ENCODE peak calls at places on chromosomes 12 and 14, in four cellular contexts. K is WTC11, L is H1, X is K562. J is an unnamed sample.

GRCh38 chr14:93880025-93880820 is 46.9 kb upstream of the FAM181A start:
- DNase-seq in K (no peak), L (no peak), X (no peak), J (no peak)

GRCh38 chr14:88364710-88365413 is 20.6 kb upstream of the SPATA7 start:
- DNase-seq in K (peak; percentile 28), L (no peak), X (no peak), J (no peak)

GRCh38 chr12:5447329-5447728 is 15.4 kb downstream of the NTF3 start:
- DNase-seq in K (no peak), L (no peak), X (no peak), J (no peak)

GRCh38 chr14:91354221-91354916 is 63.3 kb downstream of the CCDC88C start:
- DNase-seq in K (no peak), L (no peak), X (no peak), J (no peak)

GRCh38 chr14:77988966-77989365 is 181.2 kb upstream of the NRXN3 start:
- DNase-seq in K (no peak), L (no peak), X (no peak), J (no peak)

GRCh38 chr12:106108187-106108816 is 30.5 kb downstream of the NUAK1 start:
- DNase-seq in K (peak; percentile 43), L (no peak), X (no peak), J (no peak)

GRCh38 chr14:100438678-100439592 is 115.8 kb downstream of the SLC25A47 start:
- DNase-seq in K (no peak), L (no peak), X (no peak), J (no peak)

GRCh38 chr12:64679487-64679983 is 69.2 kb downstream of the RASSF3 start:
- DNase-seq in K (no peak), L (no peak), X (peak; percentile 65), J (peak; percentile 52)

GRCh38 chr14:92589213-92589852 is 75.8 kb downstream of the RIN3 start:
- DNase-seq in K (no peak), L (no peak), X (no peak), J (no peak)

GRCh38 chr12:25377475-25378179 is 126.9 kb upstream of the KRAS start:
- DNase-seq in K (no peak), L (no peak), X (no peak), J (no peak)

GRCh38 chr14:81594012-81594411 is 60.4 kb upstream of the SEL1L start:
- DNase-seq in K (no peak), L (no peak), X (no peak), J (no peak)
- TF ChIP-seq TEAD4 in K (no peak), L (no peak), X (no peak), J (no peak)

GRCh38 chr12:50727466-50727865 is 36.4 kb upstream of the ATF1 start:
- DNase-seq in K (no peak), L (no peak), X (no peak), J (no peak)

GRCh38 chr12:50728841-50729240 is 35.1 kb upstream of the ATF1 start:
- DNase-seq in K (no peak), L (no peak), X (no peak), J (no peak)

GRCh38 chr12:50723870-50724269 is 40.0 kb upstream of the ATF1 start:
- DNase-seq in K (no peak), L (no peak), X (no peak), J (no peak)

GRCh38 chr12:50728417-50728816 is 35.5 kb upstream of the ATF1 start:
- DNase-seq in K (no peak), L (no peak), X (no peak), J (no peak)

DNA sequence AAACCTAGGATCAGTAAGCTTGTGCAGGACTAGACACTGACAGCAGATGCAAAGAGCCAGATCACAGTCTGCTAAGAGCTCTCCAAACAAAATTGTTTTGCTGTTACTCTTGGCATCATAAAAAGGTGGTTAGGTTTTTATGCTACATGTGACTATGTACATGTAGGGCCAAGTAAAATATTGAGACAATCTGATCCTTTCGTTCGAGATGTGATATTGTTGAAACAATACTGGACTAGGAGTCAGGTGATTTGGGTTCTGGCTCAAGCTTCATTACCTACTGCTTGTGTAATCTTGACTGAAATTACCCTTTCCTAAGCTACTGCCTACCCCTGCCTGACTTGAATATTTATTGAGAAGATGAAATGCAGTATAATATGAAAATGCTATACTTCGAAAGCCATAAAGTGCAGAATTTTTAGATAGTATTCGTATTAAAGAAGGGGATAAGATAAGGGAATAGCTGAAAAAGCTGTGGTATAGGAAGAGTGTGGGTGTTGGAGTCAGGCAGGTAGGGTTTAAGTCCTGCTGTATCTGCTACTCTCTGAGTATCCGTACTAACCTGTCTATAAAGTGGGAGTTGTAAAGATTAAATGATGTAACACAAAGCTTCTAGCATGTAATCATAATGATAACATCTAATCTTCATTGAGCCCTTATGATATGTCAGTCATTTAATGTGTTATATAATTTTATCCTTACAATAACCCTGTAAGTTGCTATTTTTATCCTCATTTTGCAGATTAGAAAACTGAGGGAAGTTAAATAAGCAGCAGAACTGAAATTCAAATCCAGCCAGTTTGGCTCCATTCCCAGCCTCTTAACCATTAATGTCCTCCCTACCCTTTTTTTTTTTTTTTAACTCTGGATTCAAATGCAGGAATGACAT is 38.6 kb upstream of the ATF1 start:
- DNase-seq in K (no peak), L (no peak), X (no peak), J (no peak)
- TF ChIP-seq TEAD4 in K (no peak), L (no peak), X (no peak), J (no peak)

GRCh38 chr12:39620664-39621658 is 1.4 kb upstream of the ABCD2 start:
- DNase-seq in K (no peak), L (no peak), X (no peak), J (no peak)

GRCh38 chr12:39622306-39622705 is 2.7 kb upstream of the ABCD2 start:
- DNase-seq in K (no peak), L (no peak), X (no peak), J (no peak)

GRCh38 chr12:39621670-39622069 is 2.1 kb upstream of the ABCD2 start:
- DNase-seq in K (no peak), L (no peak), X (no peak), J (no peak)

GRCh38 chr12:39626033-39626814 is 6.6 kb upstream of the ABCD2 start:
- DNase-seq in K (peak; percentile 60), L (peak; percentile 55), X (peak; percentile 50), J (no peak)

GRCh38 chr12:39623919-39624318 is 4.3 kb upstream of the ABCD2 start:
- DNase-seq in K (no peak), L (no peak), X (no peak), J (no peak)
- TF ChIP-seq TEAD4 in K (no peak), L (no peak), X (no peak), J (no peak)

GRCh38 chr12:27500546-27500945 is 23.5 kb upstream of the PPFIBP1 start:
- DNase-seq in K (no peak), L (no peak), X (no peak), J (no peak)

GRCh38 chr12:27504506-27504905 is 19.5 kb upstream of the PPFIBP1 start:
- DNase-seq in K (no peak), L (no peak), X (no peak), J (no peak)

GRCh38 chr12:27505124-27505523 is 18.9 kb upstream of the PPFIBP1 start:
- DNase-seq in K (no peak), L (no peak), X (no peak), J (no peak)

GRCh38 chr12:27499377-27499776 is 24.6 kb upstream of the PPFIBP1 start:
- DNase-seq in K (no peak), L (no peak), X (no peak), J (no peak)

DNA sequence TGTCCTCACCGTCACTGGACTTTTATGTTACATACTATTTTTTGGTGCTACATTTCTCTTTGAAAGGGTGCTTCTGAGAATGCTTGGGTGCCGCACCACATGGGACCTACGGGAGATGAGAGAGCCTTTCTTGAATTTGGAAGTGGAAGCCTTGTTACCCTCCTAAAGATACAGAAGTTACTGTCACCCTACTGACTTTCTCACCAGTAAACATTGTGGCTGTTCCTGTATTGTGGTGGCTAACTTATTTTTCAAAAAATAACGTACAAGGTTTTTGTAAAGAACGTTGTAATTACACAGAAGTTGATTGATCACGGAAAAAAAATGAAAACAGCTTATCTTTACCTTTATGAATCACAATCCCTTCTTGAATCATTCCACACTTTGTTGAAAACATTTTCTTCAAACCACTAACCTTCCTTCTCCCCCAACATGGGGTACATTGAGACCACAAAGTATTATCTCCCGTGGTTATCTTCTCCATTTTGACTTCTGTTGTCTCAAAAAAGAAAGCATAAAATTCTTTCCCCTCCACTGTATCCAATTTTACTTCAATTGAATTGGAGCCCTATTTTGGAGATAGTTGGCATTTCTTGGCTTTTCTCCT is 21.9 kb upstream of the PPFIBP1 start:
- DNase-seq in K (no peak), L (no peak), X (no peak), J (no peak)
- TF ChIP-seq TEAD4 in K (no peak), L (no peak), X (no peak), J (no peak)

GRCh38 chr12:66664076-66664475 is 14.8 kb downstream of the GRIP1 start:
- DNase-seq in K (no peak), L (no peak), X (no peak), J (no peak)
- TF ChIP-seq TEAD4 in K (no peak), L (no peak), X (no peak), J (no peak)

DNA sequence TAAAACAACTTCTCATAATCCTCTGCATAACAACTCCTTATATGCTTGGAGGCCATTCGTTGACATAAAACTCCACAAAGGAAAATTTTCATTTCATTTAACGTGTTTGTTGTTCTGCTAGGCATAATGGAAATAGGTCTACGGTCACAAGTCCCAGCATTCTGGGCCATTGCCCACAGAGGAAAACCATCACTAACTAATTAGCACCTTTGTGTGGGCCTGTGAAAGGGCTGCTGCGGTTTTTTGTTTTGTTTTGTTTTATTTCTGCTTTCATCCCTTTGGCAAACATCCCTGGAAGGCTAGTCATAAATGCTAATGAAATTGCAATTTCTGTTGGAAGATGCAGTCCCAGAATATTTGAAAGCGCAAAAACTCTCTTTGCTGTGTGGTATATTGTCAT is 180.3 kb downstream of the RMST start:
- DNase-seq in K (no peak), L (no peak), X (no peak), J (no peak)
- TF ChIP-seq TEAD4 in K (no peak), L (no peak), X (no peak), J (no peak)

GRCh38 chr12:94039914-94040313 is 108.5 kb upstream of the PLXNC1 start:
- DNase-seq in K (no peak), L (no peak), X (no peak), J (no peak)
- TF ChIP-seq TEAD4 in K (no peak), L (no peak), X (no peak), J (no peak)

GRCh38 chr12:124837958-124838803 is 25.5 kb downstream of the SCARB1 start:
- DNase-seq in K (no peak), L (no peak), X (no peak), J (peak; percentile 96)
- TF ChIP-seq TEAD4 in K (no peak), L (no peak), X (no peak), J (no peak)

J was measured in SK-N-SH.